ENCODE peak calls at places on chromosomes 5 and 9, in four cellular contexts. One of them, this sample, is unnamed.

GRCh38 chr9:85483214-85483613 is 258.5 kb downstream of the AGTPBP1 start:
- DNase-seq in IMR-90: no peak
- DNase-seq in endothelial cell of umbilical vein: no peak
- DNase-seq in K562: no peak
- DNase-seq in this sample: no peak

GRCh38 chr5:137995077-137995746 is 37.7 kb downstream of the FAM13B start:
- DNase-seq in IMR-90: peak; percentile 60
- DNase-seq in endothelial cell of umbilical vein: peak; percentile 74
- DNase-seq in K562: peak; percentile 81
- DNase-seq in this sample: no peak

GRCh38 chr5:110401881-110402280 is 324.6 kb downstream of the TMEM232 start:
- DNase-seq in K562: no peak
- DNase-seq in IMR-90: no peak
- DNase-seq in endothelial cell of umbilical vein: no peak
- DNase-seq in this sample: no peak

GRCh38 chr9:20353529-20353928 is 268.8 kb downstream of the MLLT3 start:
- DNase-seq in K562: no peak
- DNase-seq in IMR-90: no peak
- DNase-seq in endothelial cell of umbilical vein: no peak
- DNase-seq in this sample: no peak

GRCh38 chr9:35355954-35356353 is 134.0 kb upstream of the RUSC2 start:
- DNase-seq in IMR-90: no peak
- DNase-seq in endothelial cell of umbilical vein: no peak
- DNase-seq in K562: no peak
- DNase-seq in this sample: no peak

GRCh38 chr5:103645816-103646215 is 83.2 kb upstream of the NUDT12 start:
- DNase-seq in IMR-90: no peak
- DNase-seq in endothelial cell of umbilical vein: no peak
- DNase-seq in K562: no peak
- DNase-seq in this sample: no peak

GRCh38 chr5:142322747-142323479 is 1.9 kb downstream of the SPRY4 start:
- DNase-seq in IMR-90: peak; percentile 69
- DNase-seq in K562: peak; percentile 35
- DNase-seq in endothelial cell of umbilical vein: peak; percentile 9
- DNase-seq in this sample: no peak

GRCh38 chr9:129145841-129146292 is 32.2 kb downstream of the IER5L start:
- DNase-seq in endothelial cell of umbilical vein: peak; percentile 10
- DNase-seq in K562: no peak
- DNase-seq in IMR-90: peak; percentile 94
- DNase-seq in this sample: no peak

GRCh38 chr5:116626272-116626723 is 51.7 kb upstream of the SEMA6A start:
- DNase-seq in K562: peak; percentile 1
- DNase-seq in IMR-90: peak; percentile 22
- DNase-seq in endothelial cell of umbilical vein: peak; percentile 5
- DNase-seq in this sample: no peak

GRCh38 chr5:134533115-134533815 is 7.8 kb downstream of the JADE2 start:
- DNase-seq in IMR-90: no peak
- DNase-seq in K562: no peak
- DNase-seq in endothelial cell of umbilical vein: no peak
- DNase-seq in this sample: no peak

GRCh38 chr5:149419532-149420485 is 40.7 kb upstream of the IL17B start:
- DNase-seq in K562: no peak
- DNase-seq in endothelial cell of umbilical vein: no peak
- DNase-seq in IMR-90: no peak
- DNase-seq in this sample: no peak

GRCh38 chr5:89981871-89982773 is 427.4 kb downstream of the CETN3 start:
- DNase-seq in K562: no peak
- DNase-seq in endothelial cell of umbilical vein: no peak
- DNase-seq in IMR-90: no peak
- DNase-seq in this sample: no peak

GRCh38 chr5:119365847-119366536 is 10.2 kb downstream of the TNFAIP8 start:
- DNase-seq in K562: no peak
- DNase-seq in IMR-90: no peak
- DNase-seq in endothelial cell of umbilical vein: no peak
- DNase-seq in this sample: no peak

GRCh38 chr5:119363936-119364335 is 8.1 kb downstream of the TNFAIP8 start:
- DNase-seq in K562: no peak
- DNase-seq in IMR-90: no peak
- DNase-seq in endothelial cell of umbilical vein: no peak
- DNase-seq in this sample: peak; percentile 42

GRCh38 chr5:119368238-119368630 is 12.4 kb downstream of the TNFAIP8 start:
- DNase-seq in endothelial cell of umbilical vein: peak; percentile 7
- DNase-seq in IMR-90: no peak
- DNase-seq in K562: no peak
- DNase-seq in this sample: peak; percentile 44

GRCh38 chr5:119367502-119368237 is 11.9 kb downstream of the TNFAIP8 start:
- DNase-seq in endothelial cell of umbilical vein: peak; percentile 75
- DNase-seq in IMR-90: peak; percentile 64
- DNase-seq in K562: no peak
- DNase-seq in this sample: peak; percentile 81

GRCh38 chr5:119366537-119366874 is 10.7 kb downstream of the TNFAIP8 start:
- DNase-seq in K562: no peak
- DNase-seq in endothelial cell of umbilical vein: no peak
- DNase-seq in IMR-90: no peak
- DNase-seq in this sample: no peak
- H3K4me2 ChIP-seq in K562: no peak overlapping the region
- H3K4me2 ChIP-seq in endothelial cell of umbilical vein: no peak overlapping the region
- H3K4me2 ChIP-seq in IMR-90: no peak overlapping the region
- H3K4me2 ChIP-seq in this sample: peak overlapping the region; percentile 75

GRCh38 chr9:133967024-133967741 is 24.9 kb downstream of the VAV2 start:
- DNase-seq in endothelial cell of umbilical vein: no peak
- DNase-seq in IMR-90: no peak
- DNase-seq in K562: no peak
- DNase-seq in this sample: no peak
- TF ChIP-seq FOS in endothelial cell of umbilical vein: no peak
- TF ChIP-seq FOS in IMR-90: no peak
- TF ChIP-seq FOS in K562: no peak
- TF ChIP-seq FOS in this sample: no peak

GRCh38 chr9:92963831-92964606 is 16.7 kb downstream of the FGD3 start:
- DNase-seq in K562: no peak
- DNase-seq in IMR-90: no peak
- DNase-seq in endothelial cell of umbilical vein: no peak
- DNase-seq in this sample: peak; percentile 80
- H3K4me2 ChIP-seq in K562: peak overlapping the region; percentile 66
- H3K4me2 ChIP-seq in IMR-90: no peak overlapping the region
- H3K4me2 ChIP-seq in endothelial cell of umbilical vein: no peak overlapping the region
- H3K4me2 ChIP-seq in this sample: peak overlapping the region; percentile 100

GRCh38 chr5:152405145-152405544 is at the start of gene NMUR2:
- DNase-seq in endothelial cell of umbilical vein: no peak
- DNase-seq in K562: no peak
- DNase-seq in IMR-90: no peak
- DNase-seq in this sample: no peak
- TF ChIP-seq FOS in endothelial cell of umbilical vein: no peak
- TF ChIP-seq FOS in K562: no peak
- TF ChIP-seq FOS in IMR-90: no peak
- TF ChIP-seq FOS in this sample: no peak

This sample was measured in GM12878.